ENCODE peak calls at places on chromosomes 3 and 15, in ten cellular contexts. U is IMR-90; P is astrocyte of the spinal cord; G is coronary artery; I is CD4-positive, alpha-beta T cell; V is neural progenitor cell; W is Calu3; O is epithelial cell of esophagus; A is BE2C; H is kidney epithelial cell. E is an unnamed sample.

GRCh38 chr3:31659246-31659645 is 126.5 kb downstream of the STT3B start:
- DNase-seq in U (no peak), P (no peak), G (no peak), I (no peak), V (no peak), W (no peak), O (no peak), A (no peak), H (no peak), E (no peak)

GRCh38 chr15:55196458-55197361 is at the start of gene RSL24D1:
- DNase-seq in U (peak; percentile 99), P (peak; percentile 99), G (peak; percentile 97), I (peak; percentile 92), V (peak; percentile 97), W (peak; percentile 96), O (peak; percentile 100), A (peak; percentile 96), H (peak; percentile 98), E (peak; percentile 95)

GRCh38 chr3:46012246-46012645 is 15.0 kb downstream of the XCR1 start:
- DNase-seq in U (no peak), P (no peak), G (peak; percentile 41), I (no peak), V (no peak), W (no peak), O (no peak), A (no peak), H (no peak), E (no peak)

GRCh38 chr3:134231131-134231530 is 19.5 kb downstream of the RYK start:
- DNase-seq in U (no peak), P (no peak), G (no peak), I (no peak), V (no peak), W (no peak), O (no peak), A (no peak), H (no peak), E (no peak)

GRCh38 chr3:126523745-126524428 is at the start of gene CHST13:
- DNase-seq in U (peak; percentile 16), P (peak; percentile 8), G (no peak), I (no peak), V (peak; percentile 91), W (peak; percentile 83), O (peak; percentile 60), A (peak; percentile 76), H (no peak), E (peak; percentile 19)

GRCh38 chr3:141487419-141488345 is 855 bp downstream of the RASA2 start:
- DNase-seq in U (peak; percentile 44), P (peak; percentile 54), G (peak; percentile 81), I (peak; percentile 73), V (peak; percentile 87), W (peak; percentile 94), O (peak; percentile 66), A (peak; percentile 77), H (no peak), E (peak; percentile 64)

GRCh38 chr15:60257760-60258159 is 140.0 kb downstream of the ANXA2 start:
- DNase-seq in U (no peak), P (no peak), G (no peak), I (no peak), V (no peak), W (no peak), O (no peak), A (no peak), H (no peak), E (no peak)

GRCh38 chr3:111737712-111738097 is 121.4 kb upstream of the PHLDB2 start:
- DNase-seq in U (peak; percentile 98), P (peak; percentile 98), G (peak; percentile 82), I (no peak), V (no peak), W (peak; percentile 18), O (peak; percentile 89), A (no peak), H (no peak), E (no peak)

GRCh38 chr3:39385456-39386098 is 2.4 kb downstream of the SLC25A38 start:
- DNase-seq in U (no peak), P (no peak), G (no peak), I (no peak), V (no peak), W (no peak), O (no peak), A (no peak), H (no peak), E (no peak)

GRCh38 chr3:151113342-151113741 is 27.9 kb downstream of the MED12L start:
- DNase-seq in U (no peak), P (no peak), G (no peak), I (no peak), V (no peak), W (no peak), O (no peak), A (no peak), H (no peak), E (no peak)

GRCh38 chr3:151112731-151113130 is 27.3 kb downstream of the MED12L start:
- DNase-seq in U (no peak), P (no peak), G (no peak), I (no peak), V (no peak), W (no peak), O (no peak), A (no peak), H (no peak), E (no peak)

GRCh38 chr3:151117044-151117443 is 31.6 kb downstream of the MED12L start:
- DNase-seq in U (no peak), P (no peak), G (no peak), I (no peak), V (no peak), W (no peak), O (no peak), A (no peak), H (no peak), E (no peak)
- TF ChIP-seq CTCF in U (no peak), P (no peak), G (no peak), I (no peak), V (no peak), W (no peak), O (peak; percentile 8), A (peak; percentile 32), H (no peak), E (no peak)

GRCh38 chr15:29656636-29657475 is 165.4 kb downstream of the TJP1 start:
- DNase-seq in U (no peak), P (no peak), G (no peak), I (no peak), V (peak; percentile 86), W (no peak), O (no peak), A (peak; percentile 68), H (no peak), E (peak; percentile 46)
- TF ChIP-seq CTCF in U (no peak), P (no peak), G (no peak), I (no peak), V (peak; percentile 37), W (no peak), O (no peak), A (peak; percentile 51), H (no peak), E (peak; percentile 81)

GRCh38 chr3:100754563-100755334 is 45.5 kb downstream of the TFG start:
- DNase-seq in U (no peak), P (no peak), G (no peak), I (no peak), V (no peak), W (no peak), O (no peak), A (no peak), H (no peak), E (no peak)
- TF ChIP-seq CTCF in U (peak; percentile 16), P (no peak), G (no peak), I (no peak), V (no peak), W (no peak), O (no peak), A (no peak), H (no peak), E (no peak)

DNA sequence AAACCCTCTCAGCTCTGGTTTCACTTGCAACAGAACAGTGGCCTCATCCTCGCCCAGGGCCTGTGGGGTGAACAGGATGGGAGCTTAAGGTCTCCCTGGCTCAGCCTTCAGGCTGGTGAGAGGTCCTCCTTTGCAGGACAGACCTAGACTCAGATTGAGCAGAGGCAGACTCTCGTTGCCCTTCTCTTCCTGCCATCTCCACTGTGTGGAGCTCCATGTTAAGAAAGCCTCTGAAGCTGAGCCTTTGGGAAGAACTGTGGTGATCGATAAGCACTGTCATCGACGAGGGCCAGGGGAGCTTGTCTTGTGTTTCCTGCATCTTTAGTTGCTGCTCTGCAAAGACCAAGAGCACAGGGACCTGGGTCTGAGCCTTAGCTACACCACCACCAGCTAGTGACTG is 37.8 kb upstream of the GRIP2 start:
- DNase-seq in U (no peak), P (no peak), G (no peak), I (no peak), V (no peak), W (no peak), O (no peak), A (no peak), H (no peak), E (no peak)
- TF ChIP-seq CTCF in U (no peak), P (no peak), G (no peak), I (no peak), V (no peak), W (no peak), O (peak; percentile 7), A (no peak), H (no peak), E (no peak)

GRCh38 chr3:34367521-34367920 is 569.1 kb downstream of the PDCD6IP start:
- DNase-seq in U (no peak), P (no peak), G (no peak), I (no peak), V (no peak), W (no peak), O (no peak), A (no peak), H (no peak), E (no peak)

GRCh38 chr3:34363871-34364270 is 565.4 kb downstream of the PDCD6IP start:
- DNase-seq in U (no peak), P (no peak), G (no peak), I (no peak), V (no peak), W (no peak), O (peak; percentile 30), A (no peak), H (no peak), E (no peak)

GRCh38 chr3:34364345-34364744 is 565.9 kb downstream of the PDCD6IP start:
- DNase-seq in U (no peak), P (peak; percentile 10), G (no peak), I (no peak), V (peak; percentile 41), W (no peak), O (peak; percentile 68), A (no peak), H (peak; percentile 72), E (no peak)

GRCh38 chr3:34362910-34363309 is 564.5 kb downstream of the PDCD6IP start:
- DNase-seq in U (no peak), P (no peak), G (no peak), I (no peak), V (no peak), W (no peak), O (peak; percentile 1), A (no peak), H (no peak), E (no peak)

GRCh38 chr3:34365766-34366165 is 567.3 kb downstream of the PDCD6IP start:
- DNase-seq in U (no peak), P (no peak), G (no peak), I (no peak), V (no peak), W (no peak), O (no peak), A (no peak), H (no peak), E (no peak)
- TF ChIP-seq CTCF in U (no peak), P (no peak), G (no peak), I (no peak), V (no peak), W (no peak), O (no peak), A (no peak), H (no peak), E (no peak)

E was measured in RWPE1.